ENCODE peak calls at places on chromosome 19, in seven cellular contexts. E is H1, Q is transverse colon, N is body of pancreas, D is ovary, O is heart left ventricle, U is testis. G is an unnamed sample.

GRCh38 chr19:32047788-32048187 is 297.6 kb upstream of the ZNF507 start:
- DNase-seq in E (no peak), D (no peak), N (no peak), Q (no peak), O (no peak), U (no peak), G (no peak)

GRCh38 chr19:10294368-10294697 is 4.6 kb downstream of the ICAM5 start:
- DNase-seq in D (no peak), N (no peak), Q (peak), U (no peak), E (no peak), O (no peak), G (no peak)

GRCh38 chr19:9913237-9914000 is 22.9 kb downstream of the OLFM2 start:
- DNase-seq in D (no peak), Q (peak), O (no peak), N (peak), E (no peak), U (peak), G (no peak)

GRCh38 chr19:1875646-1876493 is 9.4 kb downstream of the ABHD17A start:
- DNase-seq in E (no peak), U (peak), D (peak), N (peak), Q (peak), O (peak), G (peak)

GRCh38 chr19:52961981-52962380 is 700 bp downstream of the ZNF816 start:
- DNase-seq in O (no peak), Q (no peak), E (no peak), N (no peak), U (no peak), D (no peak), G (no peak)

GRCh38 chr19:40700083-40700482 is 9.6 kb upstream of the NUMBL start:
- DNase-seq in O (no peak), N (no peak), U (no peak), Q (no peak), D (no peak), E (no peak), G (no peak)

GRCh38 chr19:56106993-56107392 is 14.1 kb downstream of the ZNF787 start:
- DNase-seq in Q (no peak), N (no peak), E (no peak), U (no peak), O (no peak), D (no peak), G (no peak)

GRCh38 chr19:48683349-48683748 is 10.5 kb upstream of the NTN5 start:
- DNase-seq in N (peak), O (peak), D (peak), Q (no peak), E (no peak), U (peak), G (no peak)

GRCh38 chr19:31516756-31517155 is 167.5 kb upstream of the TSHZ3 start:
- DNase-seq in U (no peak), E (no peak), Q (no peak), O (no peak), D (no peak), N (no peak), G (peak)

GRCh38 chr19:28213476-28214082 is 999.4 kb downstream of the UQCRFS1 start:
- DNase-seq in O (no peak), D (no peak), N (no peak), E (no peak), Q (no peak), U (peak), G (no peak)

GRCh38 chr19:824885-825284 is 2.8 kb upstream of the AZU1 start:
- DNase-seq in E (no peak), O (no peak), Q (no peak), N (no peak), U (no peak), D (no peak), G (no peak)

GRCh38 chr19:1746401-1747284 is 6.7 kb upstream of the ONECUT3 start:
- DNase-seq in U (no peak), O (no peak), D (no peak), Q (no peak), E (peak), N (no peak), G (no peak)

GRCh38 chr19:7242601-7243258 is 51.5 kb downstream of the INSR start:
- DNase-seq in D (peak), Q (no peak), N (no peak), O (no peak), E (no peak), U (no peak), G (peak)

GRCh38 chr19:47283405-47284059 is 8.8 kb downstream of the INAFM1 start:
- DNase-seq in O (no peak), N (no peak), U (no peak), Q (no peak), D (no peak), E (no peak), G (no peak)

GRCh38 chr19:11379857-11380350 is 4.2 kb downstream of the EPOR start:
- DNase-seq in U (no peak), E (no peak), Q (no peak), D (no peak), O (no peak), N (no peak), G (no peak)

GRCh38 chr19:56111601-56112312 is 9.3 kb downstream of the ZNF787 start:
- DNase-seq in D (no peak), O (no peak), E (no peak), N (peak), U (peak), Q (peak), G (no peak)

GRCh38 chr19:49421039-49421877 is 2.0 kb downstream of the PTH2 start:
- DNase-seq in O (peak), Q (peak), E (peak), D (no peak), U (peak), N (peak), G (peak)

GRCh38 chr19:4389511-4390016 is 10.8 kb downstream of the SH3GL1 start:
- DNase-seq in O (peak), Q (no peak), N (no peak), D (peak), U (no peak), E (no peak), G (no peak)

GRCh38 chr19:16325161-16325527 is 518 bp downstream of the KLF2 start:
- DNase-seq in N (no peak), Q (peak), O (peak), E (no peak), D (no peak), U (peak), G (no peak)

GRCh38 chr19:44438441-44438840 is 9.8 kb downstream of the ZNF229 start:
- DNase-seq in D (no peak), E (no peak), Q (no peak), U (no peak), O (no peak), N (no peak), G (no peak)

GRCh38 chr19:45498411-45499195 is at the start of gene PPM1N:
- DNase-seq in N (no peak), U (no peak), Q (no peak), O (no peak), D (no peak), E (no peak), G (no peak)

GRCh38 chr19:558770-559439 is 13.5 kb upstream of the BSG start:
- DNase-seq in O (peak), U (no peak), N (no peak), D (peak), Q (peak), E (no peak), G (no peak)

GRCh38 chr19:34269968-34270621 is 15.7 kb downstream of the GARRE1 start:
- DNase-seq in O (no peak), N (peak), D (peak), E (no peak), Q (peak), U (no peak), G (peak)
- TF ChIP-seq POLR2A in O (peak), N (peak), D (no peak), E (no peak), Q (peak), U (no peak), G (no peak)

GRCh38 chr19:41705393-41706174 is 2.8 kb upstream of the CEACAM5 start:
- DNase-seq in O (peak), N (peak), D (no peak), Q (peak), E (no peak), U (peak), G (no peak)

GRCh38 chr19:41707871-41708371 is 505 bp upstream of the CEACAM5 start:
- DNase-seq in Q (peak), O (peak), E (no peak), D (no peak), N (no peak), U (no peak), G (no peak)

GRCh38 chr19:41706741-41707501 is 1.5 kb upstream of the CEACAM5 start:
- DNase-seq in D (no peak), Q (peak), N (peak), E (peak), U (peak), O (peak), G (no peak)

GRCh38 chr19:41708481-41708880 is at the start of gene CEACAM5:
- DNase-seq in U (no peak), E (no peak), O (peak), N (no peak), D (no peak), Q (peak), G (no peak)

DNA sequence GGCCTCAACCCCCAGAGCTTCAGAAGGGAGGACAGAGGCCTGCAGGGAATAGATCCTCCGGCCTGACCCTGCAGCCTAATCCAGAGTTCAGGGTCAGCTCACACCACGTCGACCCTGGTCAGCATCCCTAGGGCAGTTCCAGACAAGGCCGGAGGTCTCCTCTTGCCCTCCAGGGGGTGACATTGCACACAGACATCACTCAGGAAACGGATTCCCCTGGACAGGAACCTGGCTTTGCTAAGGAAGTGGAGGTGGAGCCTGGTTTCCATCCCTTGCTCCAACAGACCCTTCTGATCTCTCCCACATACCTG is 969 bp upstream of the CEACAM5 start:
- DNase-seq in D (no peak), N (no peak), O (no peak), U (no peak), E (no peak), Q (peak), G (peak)
- TF ChIP-seq CTCF in D (no peak), N (no peak), O (no peak), U (no peak), E (no peak), Q (no peak), G (no peak)

DNA sequence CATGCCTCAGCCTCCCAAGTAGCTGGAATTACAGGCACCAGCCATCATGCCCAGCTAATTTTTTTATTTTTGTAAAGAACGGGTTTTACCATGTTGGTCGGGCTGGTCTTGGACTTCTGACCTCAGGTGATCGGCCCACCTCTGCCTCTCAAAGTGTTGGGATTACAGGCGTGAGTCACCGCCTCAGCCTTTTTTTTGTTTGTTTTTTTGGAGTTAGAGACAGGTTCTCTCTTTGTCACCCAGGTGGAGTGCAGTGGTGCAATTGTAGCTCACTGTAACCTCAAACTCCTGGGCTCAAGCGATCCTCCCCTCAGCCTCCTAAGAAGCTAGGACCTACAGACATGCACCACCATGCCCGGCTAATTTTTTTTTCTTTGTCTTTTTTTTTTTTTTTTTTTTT is 15.6 kb upstream of the NOTCH3 start:
- DNase-seq in D (no peak), Q (no peak), E (no peak), O (no peak), U (no peak), N (no peak), G (no peak)
- H3K4me3 ChIP-seq in D (no peak), Q (no peak), E (no peak), O (no peak), U (no peak), N (no peak), G (no peak)

GRCh38 chr19:34357431-34357830 is 7.6 kb upstream of the GPI start:
- DNase-seq in Q (no peak), E (no peak), N (no peak), U (no peak), D (no peak), O (peak), G (no peak)
- TF ChIP-seq POLR2A in Q (no peak), E (no peak), N (no peak), U (no peak), D (no peak), O (no peak), G (no peak)